ENCODE peak calls at places on chromosomes 13 and 19, in eight cellular contexts. W is K562; F is CD8-positive, alpha-beta memory T cell; M is neuronal stem cell; G is lower lobe of right lung; J is IMR-90; V is cardiac muscle cell; K is uterus. O is an unnamed sample.

GRCh38 chr13:41418751-41419150 is 38.6 kb upstream of the RGCC start:
- DNase-seq in W (no peak), F (no peak), M (no peak), G (no peak), J (no peak), V (no peak), K (no peak), O (no peak)

GRCh38 chr19:29260477-29261317 is 47.7 kb upstream of the UQCRFS1 start:
- DNase-seq in W (peak; percentile 66), F (no peak), M (peak; percentile 32), G (no peak), J (peak; percentile 4), V (peak; percentile 40), K (no peak), O (no peak)

GRCh38 chr19:32748497-32748896 is 28.9 kb downstream of the TDRD12 start:
- DNase-seq in W (peak; percentile 34), F (peak; percentile 22), M (no peak), G (no peak), J (no peak), V (no peak), K (no peak), O (no peak)

GRCh38 chr13:48728226-48728625 is 74.5 kb downstream of the CYSLTR2 start:
- DNase-seq in W (no peak), F (no peak), M (no peak), G (no peak), J (no peak), V (no peak), K (no peak), O (no peak)

GRCh38 chr13:98941118-98941517 is 36.7 kb downstream of the DOCK9 start:
- DNase-seq in W (no peak), F (no peak), M (no peak), G (no peak), J (no peak), V (no peak), K (no peak), O (no peak)

GRCh38 chr13:62320129-62320724 is 904.6 kb upstream of the PCDH20 start:
- DNase-seq in W (peak; percentile 1), F (no peak), M (peak; percentile 35), G (no peak), J (peak; percentile 75), V (peak; percentile 66), K (no peak), O (peak; percentile 24)

GRCh38 chr19:756232-756631 is 5.3 kb downstream of the MISP start:
- DNase-seq in W (peak; percentile 61), F (no peak), M (no peak), G (no peak), J (peak; percentile 49), V (peak; percentile 16), K (no peak), O (peak; percentile 62)

GRCh38 chr19:3606174-3606689 is 443 bp downstream of the TBXA2R start:
- DNase-seq in W (peak; percentile 61), F (no peak), M (no peak), G (peak; percentile 59), J (no peak), V (no peak), K (no peak), O (no peak)

GRCh38 chr19:14366529-14366928 is 14.7 kb upstream of the ADGRE5 start:
- DNase-seq in W (peak; percentile 88), F (peak; percentile 93), M (no peak), G (peak; percentile 92), J (peak; percentile 68), V (peak; percentile 82), K (peak; percentile 63), O (peak; percentile 76)

GRCh38 chr19:44820648-44821609 is 12.0 kb downstream of the BCAM start:
- DNase-seq in W (no peak), F (no peak), M (no peak), G (no peak), J (no peak), V (peak; percentile 42), K (peak; percentile 65), O (peak; percentile 20)

GRCh38 chr19:4933528-4933927 is 24.2 kb downstream of the UHRF1 start:
- DNase-seq in W (no peak), F (no peak), M (no peak), G (no peak), J (no peak), V (peak; percentile 32), K (no peak), O (no peak)

GRCh38 chr19:13985771-13986347 is 20.3 kb downstream of the RFX1 start:
- DNase-seq in W (no peak), F (no peak), M (no peak), G (no peak), J (no peak), V (no peak), K (no peak), O (no peak)

GRCh38 chr13:98900442-98900841 is 77.4 kb downstream of the DOCK9 start:
- DNase-seq in W (no peak), F (no peak), M (no peak), G (no peak), J (no peak), V (no peak), K (no peak), O (no peak)

GRCh38 chr13:102608944-102609343 is 12.2 kb downstream of the TPP2 start:
- DNase-seq in W (no peak), F (no peak), M (no peak), G (no peak), J (no peak), V (no peak), K (no peak), O (no peak)

GRCh38 chr19:1068111-1069001 is 1.4 kb downstream of the ARHGAP45 start:
- DNase-seq in W (no peak), F (peak; percentile 84), M (no peak), G (peak; percentile 76), J (no peak), V (no peak), K (no peak), O (no peak)

GRCh38 chr19:35348909-35349611 is 1.4 kb downstream of the FFAR1 start:
- DNase-seq in W (no peak), F (no peak), M (no peak), G (peak; percentile 14), J (no peak), V (no peak), K (no peak), O (no peak)

GRCh38 chr19:38721977-38722773 is 22.1 kb downstream of the CAPN12 start:
- DNase-seq in W (no peak), F (no peak), M (peak; percentile 46), G (no peak), J (no peak), V (peak; percentile 69), K (no peak), O (no peak)

GRCh38 chr19:40348961-40349507 is 539 bp downstream of the PLD3 start:
- DNase-seq in W (peak; percentile 52), F (peak; percentile 1), M (no peak), G (no peak), J (peak; percentile 52), V (peak; percentile 48), K (no peak), O (peak; percentile 25)

GRCh38 chr13:80342541-80343371 is 1.8 kb upstream of the SPRY2 start:
- DNase-seq in W (peak; percentile 84), F (peak; percentile 51), M (peak; percentile 85), G (peak; percentile 92), J (peak; percentile 66), V (peak; percentile 85), K (peak; percentile 71), O (peak; percentile 65)

GRCh38 chr13:112818698-112819045 is 128.8 kb downstream of the ATP11A start:
- DNase-seq in W (no peak), F (no peak), M (no peak), G (no peak), J (no peak), V (no peak), K (no peak), O (no peak)

DNA sequence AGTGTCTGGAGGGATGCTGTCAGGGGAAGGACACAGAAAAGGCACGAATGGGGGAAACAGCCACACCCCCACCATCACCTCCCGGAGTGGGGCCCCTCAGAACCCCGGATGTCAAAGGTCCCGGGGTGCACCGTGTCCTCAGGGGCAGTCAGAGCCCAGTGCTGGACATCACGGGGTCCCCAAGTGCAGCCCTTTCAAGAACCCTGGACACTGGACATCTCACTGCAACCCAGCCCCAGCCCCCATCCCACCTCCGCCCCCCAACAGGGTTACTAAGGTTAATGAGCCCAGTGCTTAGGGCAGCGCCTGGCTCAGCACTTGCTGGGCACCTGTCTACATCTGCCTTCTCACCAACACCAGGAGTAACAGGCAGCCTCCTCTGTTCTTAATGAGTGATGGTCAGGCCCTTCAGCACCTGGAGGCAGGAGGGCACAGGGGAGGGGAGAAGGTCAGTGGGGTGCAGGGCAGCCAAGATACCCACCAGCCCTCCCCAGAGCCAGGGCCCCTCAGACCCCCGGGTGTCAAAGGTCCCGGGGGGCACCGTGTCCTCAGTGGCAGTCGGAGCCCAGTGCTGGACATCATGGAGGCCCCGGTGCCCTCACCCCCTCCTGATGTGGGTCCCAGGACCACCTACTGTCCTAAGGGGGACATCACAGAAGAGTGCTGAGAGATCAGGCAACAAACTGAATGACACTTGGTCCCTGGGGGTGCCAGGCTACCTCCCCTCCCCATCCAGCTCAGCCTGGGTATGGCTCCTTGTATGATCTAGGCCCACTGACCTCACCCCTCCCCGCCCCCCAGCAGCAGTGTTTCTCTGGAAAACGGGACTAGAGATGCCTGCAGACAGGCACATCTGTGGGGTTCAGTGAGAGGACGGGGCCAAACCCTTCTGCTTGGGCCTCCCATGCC is 9.0 kb downstream of the ACP4 start:
- DNase-seq in W (no peak), F (no peak), M (no peak), G (no peak), J (no peak), V (no peak), K (no peak), O (no peak)
- H3K36me3 ChIP-seq in W (peaks cover 81% of the 10 kb centered on the region), F (no peaks in the 10 kb centered on the region), M (peaks cover 83% of the 10 kb centered on the region), G (peaks cover 50% of the 10 kb centered on the region), J (peaks cover 37% of the 10 kb centered on the region), V (peaks cover 35% of the 10 kb centered on the region), K (no peaks in the 10 kb centered on the region), O (peaks cover 49% of the 10 kb centered on the region)

DNA sequence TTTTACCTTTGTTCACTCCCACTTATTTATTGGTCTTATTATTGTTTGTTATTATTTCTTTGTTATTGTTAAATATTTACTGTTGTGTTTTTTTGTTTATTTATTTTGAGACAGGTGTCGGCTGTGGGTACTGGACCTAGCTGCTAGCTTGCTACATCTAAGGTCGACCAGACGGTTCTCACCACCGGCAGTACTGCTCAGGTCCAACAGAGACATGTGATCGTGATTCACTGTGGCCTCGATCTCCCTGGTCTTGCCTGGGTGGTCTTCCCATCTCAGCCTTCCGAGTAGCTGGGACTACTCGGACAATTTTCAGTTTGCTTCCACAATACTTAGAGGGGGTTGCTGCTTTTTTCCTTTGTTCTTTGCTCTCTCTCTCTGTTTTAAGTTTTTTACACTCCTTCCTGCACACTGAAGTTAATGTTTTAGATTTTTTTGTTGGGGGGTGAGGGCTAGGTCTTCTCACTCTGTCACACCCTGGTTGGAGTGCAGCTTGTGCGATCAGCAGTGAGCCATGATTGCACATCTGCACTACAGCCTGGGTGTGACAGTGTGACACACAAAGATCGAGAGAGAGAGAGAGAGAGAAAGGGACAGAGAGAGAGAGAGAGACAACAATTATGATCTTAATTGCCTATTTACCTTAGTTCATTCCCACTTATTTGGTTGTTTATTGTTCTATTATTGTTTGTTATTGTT is 1432.4 kb downstream of the UQCRFS1 start:
- DNase-seq in W (no peak), F (no peak), M (no peak), G (no peak), J (no peak), V (no peak), K (no peak), O (no peak)
- H3K27ac ChIP-seq in W (no peak overlapping the region), F (no peak overlapping the region), M (no peak overlapping the region), G (no peak overlapping the region), J (no peak overlapping the region), V (no peak overlapping the region), K (no peak overlapping the region), O (no peak overlapping the region)

GRCh38 chr19:16416996-16417395 is 54.8 kb downstream of the EPS15L1 start:
- DNase-seq in W (no peak), F (no peak), M (no peak), G (no peak), J (no peak), V (no peak), K (no peak), O (no peak)
- H3K36me3 ChIP-seq in W (peaks cover 72% of the 10 kb centered on the region), F (peaks cover 29% of the 10 kb centered on the region), M (peaks cover 92% of the 10 kb centered on the region), G (peaks cover 87% of the 10 kb centered on the region), J (peaks cover 58% of the 10 kb centered on the region), V (peaks cover 29% of the 10 kb centered on the region), K (no peaks in the 10 kb centered on the region), O (peaks cover 62% of the 10 kb centered on the region)

GRCh38 chr13:32256243-32256642 is 58.9 kb downstream of the ZAR1L start:
- DNase-seq in W (no peak), F (no peak), M (no peak), G (no peak), J (no peak), V (no peak), K (no peak), O (no peak)
- H3K27ac ChIP-seq in W (no peak overlapping the region), F (no peak overlapping the region), M (no peak overlapping the region), G (peak overlapping the region; percentile 62), J (no peak overlapping the region), V (no peak overlapping the region), K (peak overlapping the region; percentile 62), O (no peak overlapping the region)